ENCODE peak calls at places on chromosomes 12 and 14, in nine cellular contexts. N is dermis microvascular lymphatic vessel endothelial cell, V is GM23338, D is nephron progenitor cell, A is foreskin keratinocyte, J is AG09319, C is iPS-NIHi11, U is cortex of kidney, H is pons. R is an unnamed sample.

GRCh38 chr14:91419044-91419397 is 1.4 kb upstream of the CCDC88C start:
- DNase-seq in A (no peak), N (no peak), V (no peak), H (no peak), D (no peak), J (no peak), U (no peak), C (no peak), R (no peak)

GRCh38 chr12:124507188-124508109 is 60.0 kb downstream of the NCOR2 start:
- DNase-seq in U (no peak), C (no peak), N (no peak), D (peak; percentile 68), A (no peak), V (no peak), J (no peak), H (no peak), R (no peak)

GRCh38 chr14:64673748-64674147 is 30.5 kb upstream of the PLEKHG3 start:
- DNase-seq in A (peak; percentile 79), J (no peak), D (no peak), V (no peak), H (no peak), U (no peak), C (no peak), N (no peak), R (no peak)

GRCh38 chr14:55383039-55383438 is 28.6 kb downstream of the ATG14 start:
- DNase-seq in C (no peak), V (no peak), U (no peak), D (no peak), A (no peak), N (no peak), H (no peak), J (no peak), R (no peak)

GRCh38 chr12:113424915-113425823 is 3.0 kb downstream of the SDSL start:
- DNase-seq in D (peak; percentile 77), U (no peak), A (no peak), N (peak; percentile 57), H (no peak), C (peak; percentile 77), J (no peak), V (peak; percentile 71), R (no peak)

GRCh38 chr14:70052990-70053389 is 135.8 kb downstream of the SLC8A3 start:
- DNase-seq in C (peak; percentile 58), V (peak; percentile 76), J (no peak), D (peak; percentile 81), H (no peak), U (no peak), A (no peak), N (peak; percentile 21), R (no peak)

GRCh38 chr12:28578833-28579252 is 388.6 kb downstream of the CCDC91 start:
- DNase-seq in V (no peak), C (no peak), J (no peak), A (peak; percentile 17), N (no peak), D (no peak), H (no peak), U (no peak), R (no peak)

GRCh38 chr12:108301346-108301745 is 37.8 kb downstream of the CMKLR1 start:
- DNase-seq in C (no peak), J (no peak), D (no peak), H (no peak), A (no peak), V (no peak), N (no peak), U (no peak), R (no peak)

GRCh38 chr12:109605599-109606228 is 32.1 kb downstream of the MVK start:
- DNase-seq in N (no peak), D (no peak), U (no peak), A (no peak), V (no peak), C (no peak), J (no peak), H (no peak), R (no peak)

GRCh38 chr14:44029933-44030332 is 477.1 kb downstream of the FSCB start:
- DNase-seq in V (no peak), N (no peak), A (peak; percentile 20), C (no peak), H (no peak), D (no peak), U (no peak), J (no peak), R (no peak)

GRCh38 chr12:130336723-130337475 is 788 bp upstream of the PIWIL1 start:
- DNase-seq in V (no peak), H (no peak), A (no peak), N (no peak), C (no peak), J (no peak), U (no peak), D (no peak), R (no peak)

GRCh38 chr12:104352106-104352713 is 48.7 kb downstream of the EID3 start:
- DNase-seq in U (no peak), V (no peak), D (no peak), C (no peak), A (no peak), N (no peak), J (no peak), H (no peak), R (no peak)

GRCh38 chr14:90381999-90382451 is 14.8 kb upstream of the CALM1 start:
- DNase-seq in A (no peak), V (peak; percentile 75), H (no peak), C (peak; percentile 36), N (peak; percentile 14), U (no peak), D (peak; percentile 35), J (no peak), R (no peak)

GRCh38 chr12:30999723-31000122 is 73.2 kb downstream of the TSPAN11 start:
- DNase-seq in J (no peak), N (no peak), D (no peak), A (no peak), H (no peak), C (no peak), U (no peak), V (no peak), R (no peak)

GRCh38 chr14:94123296-94123695 is 6.1 kb downstream of the IFI27L2 start:
- DNase-seq in D (no peak), H (no peak), C (no peak), A (no peak), N (no peak), J (no peak), U (no peak), V (no peak), R (no peak)

GRCh38 chr14:31895206-31895605 is 181.9 kb upstream of the ARHGAP5 start:
- DNase-seq in J (no peak), A (peak; percentile 78), U (no peak), D (no peak), N (no peak), V (no peak), H (peak; percentile 35), C (no peak), R (no peak)

GRCh38 chr12:55637467-55637866 is 775 bp downstream of the OR10P1 start:
- DNase-seq in A (no peak), D (no peak), V (no peak), H (no peak), C (no peak), U (no peak), J (no peak), N (no peak), R (no peak)

GRCh38 chr12:24109381-24110039 is 160.0 kb upstream of the SOX5 start:
- DNase-seq in U (no peak), A (no peak), H (peak; percentile 9), D (no peak), C (peak; percentile 23), N (peak; percentile 23), V (peak; percentile 48), J (no peak), R (no peak)

GRCh38 chr12:110340706-110341105 is 59.7 kb downstream of the ATP2A2 start:
- DNase-seq in V (no peak), J (no peak), U (no peak), D (no peak), H (no peak), C (no peak), N (peak; percentile 23), A (peak; percentile 80), R (no peak)

GRCh38 chr14:36316131-36316530 is 4.3 kb downstream of the MBIP start:
- DNase-seq in J (no peak), A (no peak), N (no peak), H (no peak), D (no peak), U (no peak), C (no peak), V (no peak), R (no peak)

GRCh38 chr14:30656190-30656632 is 34.1 kb downstream of the SCFD1 start:
- DNase-seq in V (peak; percentile 73), A (peak; percentile 5), D (peak; percentile 36), U (no peak), C (peak; percentile 53), J (no peak), N (peak; percentile 51), H (peak; percentile 9), R (no peak)

GRCh38 chr12:89351489-89352241 is 636 bp downstream of the DUSP6 start:
- DNase-seq in C (peak; percentile 39), U (no peak), V (no peak), J (no peak), D (peak; percentile 64), N (no peak), H (no peak), A (no peak), R (no peak)

GRCh38 chr14:73392329-73393257 is 65.8 kb downstream of the NUMB start:
- DNase-seq in C (no peak), N (no peak), H (no peak), V (no peak), D (no peak), J (no peak), A (no peak), U (no peak), R (no peak)

GRCh38 chr12:94242871-94243270 is 94.5 kb downstream of the PLXNC1 start:
- DNase-seq in H (no peak), N (no peak), J (no peak), C (no peak), D (no peak), U (no peak), A (no peak), V (no peak), R (no peak)

GRCh38 chr12:114784526-114784925 is 100.6 kb upstream of the TBX3 start:
- DNase-seq in N (no peak), H (no peak), A (no peak), J (no peak), U (no peak), V (no peak), C (no peak), D (no peak), R (no peak)

GRCh38 chr12:1972856-1973317 is 31.4 kb downstream of the DCP1B start:
- DNase-seq in H (peak; percentile 71), V (no peak), D (peak; percentile 10), U (no peak), A (no peak), C (no peak), J (no peak), N (no peak), R (no peak)

R was measured in non-pigmented ciliary epithelial cell.